ENCODE peak calls at places on chromosomes 4 and X, in four cellular contexts. A is H1, P is IMR-90, M is mesendoderm. N is an unnamed sample.

GRCh38 chr4:38894340-38894982 is 26.9 kb downstream of the FAM114A1 start:
- DNase-seq in A (no peak), P (peak; percentile 9), M (no peak), N (no peak)

GRCh38 chr4:81891005-81891795 is 419.5 kb upstream of the RASGEF1B start:
- DNase-seq in A (no peak), P (no peak), M (no peak), N (no peak)

GRCh38 chrX:11239230-11239629 is 54.0 kb upstream of the AMELX start:
- DNase-seq in A (no peak), P (peak; percentile 77), M (no peak), N (no peak)

GRCh38 chr4:73770917-73771316 is 30.5 kb downstream of the CXCL8 start:
- DNase-seq in A (no peak), P (no peak), M (no peak), N (no peak)

GRCh38 chr4:101254776-101255175 is 92.5 kb downstream of the PPP3CA start:
- DNase-seq in A (no peak), P (peak; percentile 62), M (no peak), N (no peak)

GRCh38 chrX:71652405-71652804 is 14.9 kb upstream of the LOC101059915 start:
- DNase-seq in A (peak; percentile 53), P (peak; percentile 59), M (peak; percentile 55), N (no peak)

GRCh38 chr4:3249681-3250437 is 900 bp downstream of the MSANTD1 start:
- DNase-seq in A (no peak), P (no peak), M (no peak), N (no peak)

GRCh38 chr4:176981551-176981950 is 188.8 kb upstream of the VEGFC start:
- DNase-seq in A (no peak), P (peak; percentile 72), M (no peak), N (no peak)

GRCh38 chrX:21745756-21746155 is 12.2 kb downstream of the SMPX start:
- DNase-seq in A (no peak), P (peak; percentile 25), M (peak; percentile 23), N (no peak)

GRCh38 chr4:144645621-144646522 is at the start of gene HHIP:
- DNase-seq in A (peak; percentile 64), P (peak; percentile 65), M (peak; percentile 61), N (peak; percentile 53)

GRCh38 chr4:151736367-151736766 is 24.4 kb downstream of the GATB start:
- DNase-seq in A (no peak), P (no peak), M (no peak), N (no peak)

GRCh38 chrX:341541-342101 is 23.0 kb upstream of the GTPBP6 start:
- DNase-seq in A (peak; percentile 40), P (no peak), M (no peak), N (no peak)

GRCh38 chrX:48894891-48895290 is 2.7 kb downstream of the TIMM17B start:
- DNase-seq in A (no peak), P (no peak), M (no peak), N (no peak)

GRCh38 chr4:183610033-183610432 is 49.0 kb downstream of the RWDD4 start:
- DNase-seq in A (no peak), P (peak; percentile 35), M (peak; percentile 30), N (no peak)

GRCh38 chr4:2417196-2417764 is 1.2 kb downstream of the ZFYVE28 start:
- DNase-seq in A (no peak), P (no peak), M (no peak), N (no peak)

GRCh38 chrX:45517090-45517973 is 316.7 kb upstream of the DIPK2B start:
- DNase-seq in A (no peak), P (peak; percentile 83), M (peak; percentile 61), N (no peak)

GRCh38 chr4:168598191-168598590 is 101.3 kb downstream of the PALLD start:
- DNase-seq in A (no peak), P (no peak), M (no peak), N (no peak)

GRCh38 chr4:113406723-113407016 is 354.9 kb downstream of the CAMK2D start:
- DNase-seq in A (no peak), P (no peak), M (no peak), N (no peak)

GRCh38 chrX:81779701-81780100 is 577.8 kb downstream of the SH3BGRL start:
- DNase-seq in A (no peak), P (no peak), M (no peak), N (no peak)

GRCh38 chrX:34900691-34901090 is 41.9 kb upstream of the FAM47B start:
- DNase-seq in A (no peak), P (peak; percentile 15), M (no peak), N (no peak)

GRCh38 chr4:65600656-65601055 is 69.6 kb downstream of the EPHA5 start:
- DNase-seq in A (no peak), P (no peak), M (no peak), N (no peak)

GRCh38 chr4:79788884-79789283 is 284.1 kb downstream of the ANTXR2 start:
- DNase-seq in A (no peak), P (no peak), M (peak; percentile 7), N (no peak)

GRCh38 chr4:129110931-129111330 is 15.0 kb downstream of the C4orf33 start:
- DNase-seq in A (no peak), P (no peak), M (peak; percentile 2), N (no peak)

GRCh38 chr4:152063301-152064235 is 302.8 kb upstream of the GATB start:
- DNase-seq in A (no peak), P (no peak), M (peak; percentile 47), N (no peak)

GRCh38 chr4:94369046-94369445 is 26.4 kb upstream of the HPGDS start:
- DNase-seq in A (no peak), P (no peak), M (no peak), N (no peak)

GRCh38 chrX:13398073-13398823 is 78.4 kb upstream of the ATXN3L start:
- DNase-seq in A (no peak), P (peak; percentile 100), M (peak; percentile 92), N (no peak)

GRCh38 chrX:33142331-33142730 is 69.0 kb downstream of the DMD start:
- DNase-seq in A (no peak), P (no peak), M (no peak), N (no peak)

GRCh38 chrX:20521245-20521644 is 254.5 kb upstream of the RPS6KA3 start:
- DNase-seq in A (no peak), P (peak; percentile 74), M (peak; percentile 14), N (no peak)

GRCh38 chrX:75086731-75087195 is 69.3 kb downstream of the ABCB7 start:
- DNase-seq in A (no peak), P (no peak), M (no peak), N (no peak)

GRCh38 chrX:14673764-14674163 is 144.4 kb downstream of the GLRA2 start:
- DNase-seq in A (no peak), P (peak; percentile 91), M (peak; percentile 60), N (no peak)

GRCh38 chrX:140661657-140662056 is 47.9 kb upstream of the LINC00632 start:
- DNase-seq in A (no peak), P (peak; percentile 3), M (peak; percentile 6), N (no peak)

GRCh38 chr4:40698733-40699132 is 51.0 kb upstream of the NSUN7 start:
- DNase-seq in A (no peak), P (no peak), M (no peak), N (no peak)

GRCh38 chrX:45767021-45767491 is 566.4 kb upstream of the DIPK2B start:
- DNase-seq in A (no peak), P (peak; percentile 43), M (no peak), N (no peak)

GRCh38 chrX:106901781-106902219 is 1.3 kb downstream of the RIPPLY1 start:
- DNase-seq in A (no peak), P (no peak), M (no peak), N (no peak)
- H4K5ac ChIP-seq in A (no peak overlapping the region), P (no peak overlapping the region), M (no peak overlapping the region), N (no peak overlapping the region)

DNA sequence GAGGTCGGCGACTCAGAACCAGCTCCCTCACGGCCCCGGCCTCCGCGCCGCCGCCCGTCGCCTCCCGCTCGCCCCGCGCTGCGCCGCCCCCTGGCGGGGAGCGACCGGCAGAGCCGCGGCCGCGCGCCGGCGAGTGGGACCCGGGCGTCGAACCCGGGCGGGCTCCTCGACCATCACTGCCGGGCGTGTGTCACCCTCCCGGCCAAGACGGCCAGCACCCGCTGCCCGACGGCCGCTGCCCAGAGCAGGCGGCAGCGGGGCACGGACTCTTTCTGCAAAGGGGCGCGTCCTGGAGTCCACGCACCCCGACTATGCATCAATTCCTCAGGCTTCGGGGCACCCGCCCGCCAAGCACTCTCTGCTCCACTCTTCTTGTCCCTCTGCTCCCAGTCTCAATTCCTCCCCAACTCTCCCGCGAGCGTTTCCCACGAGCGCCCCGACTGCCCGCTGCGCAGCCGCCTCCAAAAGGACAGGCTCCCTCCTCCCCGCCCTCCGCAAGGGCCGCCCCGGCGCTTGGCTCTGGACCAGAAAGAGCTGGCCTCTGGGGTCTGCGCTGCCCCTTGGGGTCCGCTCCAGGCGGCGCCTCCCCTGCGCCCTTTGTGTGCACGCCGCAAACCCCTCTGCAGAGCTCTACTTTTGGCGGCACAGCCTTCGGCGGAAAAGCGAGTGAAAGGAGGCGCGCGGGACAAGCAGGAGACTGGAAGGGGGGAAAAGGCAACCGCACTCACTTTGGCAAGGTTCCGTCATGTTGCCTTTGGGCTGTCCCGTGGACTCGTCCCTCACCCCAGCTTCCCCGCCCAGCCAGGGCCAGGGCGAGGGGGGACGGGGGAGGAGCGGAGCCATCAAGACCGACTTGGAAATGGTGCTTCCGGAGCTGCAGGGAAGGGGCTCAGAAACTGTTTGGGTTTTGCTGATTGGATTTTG is 1.1 kb downstream of the PDE5A start:
- DNase-seq in A (peak; percentile 84), P (peak; percentile 86), M (peak; percentile 87), N (peak; percentile 74)
- H2BK15ac ChIP-seq in A (no peak overlapping the region), P (peak overlapping the region; percentile 92), M (no peak overlapping the region), N (no peak overlapping the region)

GRCh38 chr4:169984203-169984602 is 42.0 kb downstream of the MFAP3L start:
- DNase-seq in A (no peak), P (no peak), M (no peak), N (no peak)
- H4K8ac ChIP-seq in A (no peak overlapping the region), P (no peak overlapping the region), M (no peak overlapping the region), N (no peak overlapping the region)

GRCh38 chrX:116272881-116273280 is 102.3 kb downstream of the AGTR2 start:
- DNase-seq in A (no peak), P (no peak), M (no peak), N (no peak)

GRCh38 chrX:116276191-116276700 is 105.7 kb downstream of the AGTR2 start:
- DNase-seq in A (no peak), P (no peak), M (no peak), N (no peak)

GRCh38 chrX:116267511-116268040 is 97.0 kb downstream of the AGTR2 start:
- DNase-seq in A (no peak), P (no peak), M (no peak), N (no peak)

GRCh38 chrX:116277391-116277790 is 106.8 kb downstream of the AGTR2 start:
- DNase-seq in A (no peak), P (no peak), M (no peak), N (no peak)

GRCh38 chrX:116272328-116272727 is 101.8 kb downstream of the AGTR2 start:
- DNase-seq in A (no peak), P (peak; percentile 69), M (peak; percentile 83), N (no peak)
- H4K5ac ChIP-seq in A (no peak overlapping the region), P (no peak overlapping the region), M (no peak overlapping the region), N (no peak overlapping the region)

DNA sequence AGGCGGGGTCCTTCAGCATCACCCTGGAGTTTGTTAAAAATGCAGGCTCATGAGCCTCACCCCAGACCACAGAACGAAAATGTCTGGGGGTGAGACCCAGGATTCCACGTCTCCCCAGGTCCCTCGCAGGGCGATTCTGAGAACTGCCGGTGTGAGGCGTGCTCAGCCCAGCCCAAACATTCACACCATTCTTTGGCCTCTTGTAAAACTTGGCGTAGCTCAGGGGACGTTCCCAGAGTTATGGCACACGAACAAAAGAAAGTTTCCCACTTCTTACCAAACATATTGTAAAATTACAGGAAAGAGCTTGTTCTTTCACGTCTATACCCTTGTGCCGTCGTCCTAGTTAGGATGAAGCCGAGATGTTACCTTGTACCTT is 12.9 kb downstream of the CD99 start:
- DNase-seq in A (no peak), P (no peak), M (peak; percentile 30), N (no peak)
- H2BK15ac ChIP-seq in A (no peak overlapping the region), P (no peak overlapping the region), M (no peak overlapping the region), N (no peak overlapping the region)

N was measured in H9.